ENCODE peak calls at places on chromosomes 4 and X, in eight cellular contexts. N is upper lobe of right lung; W is thoracic aorta; T is neural progenitor cell; Z is adrenal gland; K is naive thymus-derived CD4-positive, alpha-beta T cell; M is effector memory CD4-positive, alpha-beta T cell; P is testis. F is an unnamed sample.

GRCh38 chr4:168585168-168586091 is 88.6 kb downstream of the PALLD start:
- DNase-seq in T (peak; percentile 91), K (no peak), N (peak; percentile 76), M (no peak), P (peak; percentile 86), W (peak; percentile 71), Z (peak; percentile 77), F (peak; percentile 80)

GRCh38 chr4:124202106-124202505 is 510.4 kb downstream of the ANKRD50 start:
- DNase-seq in N (no peak), W (no peak), T (no peak), M (no peak), K (no peak), P (peak; percentile 57), Z (peak; percentile 11), F (peak; percentile 52)

GRCh38 chrX:45110494-45110893 is 90.2 kb downstream of the DIPK2B start:
- DNase-seq in Z (no peak), K (no peak), N (no peak), W (no peak), M (no peak), P (no peak), T (no peak), F (no peak)

GRCh38 chr4:168634276-168634802 is 137.5 kb downstream of the PALLD start:
- DNase-seq in P (no peak), T (peak; percentile 45), M (no peak), K (no peak), N (no peak), Z (no peak), W (no peak), F (no peak)

GRCh38 chr4:98739718-98740117 is 81.3 kb upstream of the TSPAN5 start:
- DNase-seq in P (no peak), T (no peak), K (no peak), W (no peak), M (no peak), Z (no peak), N (no peak), F (no peak)

GRCh38 chrX:53266175-53266574 is 15.2 kb downstream of the IQSEC2 start:
- DNase-seq in Z (no peak), T (no peak), W (no peak), M (no peak), K (no peak), P (no peak), N (no peak), F (no peak)

GRCh38 chrX:131477498-131477897 is 66.4 kb upstream of the OR13H1 start:
- DNase-seq in P (no peak), Z (no peak), K (no peak), M (no peak), W (no peak), T (peak; percentile 14), N (no peak), F (no peak)

GRCh38 chrX:51614353-51614752 is 4.4 kb downstream of the CENPVL3 start:
- DNase-seq in Z (no peak), W (no peak), T (peak; percentile 56), K (peak; percentile 4), N (no peak), M (no peak), P (no peak), F (no peak)

GRCh38 chr4:83358410-83358809 is 23.8 kb upstream of the HPSE start:
- DNase-seq in N (no peak), W (no peak), Z (no peak), M (no peak), P (no peak), K (no peak), T (no peak), F (no peak)

GRCh38 chrX:148371251-148371650 is 129.2 kb upstream of the AFF2 start:
- DNase-seq in T (no peak), W (no peak), P (no peak), Z (no peak), K (no peak), N (no peak), M (no peak), F (no peak)

GRCh38 chrX:28659269-28659668 is 72.0 kb downstream of the IL1RAPL1 start:
- DNase-seq in P (peak; percentile 28), T (no peak), W (no peak), N (no peak), M (no peak), Z (no peak), K (no peak), F (no peak)

GRCh38 chr4:123599920-123600394 is 203.4 kb downstream of the SPRY1 start:
- DNase-seq in P (peak; percentile 93), T (peak; percentile 62), Z (peak; percentile 76), K (peak; percentile 26), W (no peak), M (peak; percentile 38), N (peak; percentile 88), F (peak; percentile 38)

GRCh38 chr4:108072300-108072699 is 82.6 kb downstream of the HADH start:
- DNase-seq in K (peak; percentile 63), T (no peak), Z (no peak), M (peak; percentile 62), P (no peak), N (no peak), W (no peak), F (no peak)

GRCh38 chr4:7867701-7868429 is 71.8 kb downstream of the AFAP1 start:
- DNase-seq in M (no peak), K (no peak), Z (no peak), P (no peak), N (no peak), W (no peak), T (no peak), F (no peak)

GRCh38 chr4:73257242-73257994 is 1.2 kb downstream of the ANKRD17 start:
- DNase-seq in Z (peak; percentile 88), P (peak; percentile 91), M (peak; percentile 37), K (peak; percentile 53), T (peak; percentile 65), W (peak; percentile 51), N (peak; percentile 75), F (peak; percentile 71)

GRCh38 chr4:183289688-183290087 is 30.4 kb downstream of the CLDN22 start:
- DNase-seq in N (no peak), M (no peak), W (no peak), Z (no peak), T (no peak), K (no peak), P (no peak), F (no peak)

GRCh38 chr4:113613503-113613902 is 148.0 kb downstream of the CAMK2D start:
- DNase-seq in M (no peak), W (no peak), Z (no peak), P (no peak), K (no peak), T (no peak), N (no peak), F (no peak)

GRCh38 chrX:20221902-20222301 is 44.8 kb downstream of the RPS6KA3 start:
- DNase-seq in T (no peak), Z (no peak), N (no peak), P (no peak), W (no peak), M (no peak), K (no peak), F (no peak)

GRCh38 chrX:126509917-126510316 is 42.7 kb downstream of the DCAF12L1 start:
- DNase-seq in K (no peak), M (no peak), T (no peak), P (no peak), N (no peak), Z (no peak), W (no peak), F (no peak)

GRCh38 chr4:41256740-41257256 is at the start of gene UCHL1:
- DNase-seq in P (peak; percentile 84), M (no peak), T (peak; percentile 97), Z (peak; percentile 8), K (no peak), W (no peak), N (no peak), F (peak; percentile 68)

GRCh38 chr4:140239311-140239710 is 85.3 kb upstream of the MAML3 start:
- DNase-seq in K (no peak), P (no peak), N (no peak), T (no peak), Z (no peak), W (no peak), M (no peak), F (no peak)
- H3K4me1 ChIP-seq in K (no peaks in the 10 kb centered on the region), P (peaks cover 27% of the 10 kb centered on the region), N (peaks cover 41% of the 10 kb centered on the region), T (peaks cover 59% of the 10 kb centered on the region), Z (peaks cover 6% of the 10 kb centered on the region), W (peaks cover 44% of the 10 kb centered on the region), M (peaks cover 12% of the 10 kb centered on the region), F (peaks cover 7% of the 10 kb centered on the region)

GRCh38 chr4:2186133-2186864 is 55.6 kb downstream of the HAUS3 start:
- DNase-seq in T (peak; percentile 76), Z (no peak), K (no peak), N (no peak), P (no peak), W (no peak), M (no peak), F (no peak)
- H3K9me3 ChIP-seq in T (peaks cover 6% of the 10 kb centered on the region), Z (no peaks in the 10 kb centered on the region), K (peaks cover 15% of the 10 kb centered on the region), N (no peaks in the 10 kb centered on the region), P (no peaks in the 10 kb centered on the region), W (no peaks in the 10 kb centered on the region), M (no peaks in the 10 kb centered on the region), F (no peaks in the 10 kb centered on the region)

DNA sequence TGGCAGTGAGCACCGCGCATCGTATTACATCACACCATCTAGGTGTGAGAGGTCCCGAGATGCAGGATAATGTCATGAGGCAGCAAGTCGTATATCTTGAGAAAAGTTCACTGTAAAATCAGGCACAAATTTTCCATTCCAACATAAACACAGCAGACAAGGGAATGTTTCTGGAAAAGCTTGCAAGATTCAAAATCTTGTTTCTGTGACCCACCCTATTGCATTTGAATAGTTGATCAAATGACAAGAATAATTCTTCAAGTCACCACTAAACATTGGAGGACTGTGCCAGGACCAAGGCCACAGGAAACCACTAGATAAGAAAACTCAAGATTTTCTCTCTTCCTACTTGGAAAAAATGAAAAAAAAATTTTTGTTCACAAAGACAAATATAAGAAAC is 127.6 kb downstream of the LDB2 start:
- DNase-seq in P (no peak), T (no peak), K (no peak), N (no peak), Z (no peak), M (no peak), W (no peak), F (no peak)
- H3K4me1 ChIP-seq in P (no peaks in the 10 kb centered on the region), T (no peaks in the 10 kb centered on the region), K (no peaks in the 10 kb centered on the region), N (no peaks in the 10 kb centered on the region), Z (no peaks in the 10 kb centered on the region), M (no peaks in the 10 kb centered on the region), W (peaks cover 7% of the 10 kb centered on the region), F (no peaks in the 10 kb centered on the region)

GRCh38 chrX:151765026-151765425 is 30.5 kb downstream of the CNGA2 start:
- DNase-seq in T (no peak), Z (no peak), W (no peak), P (no peak), M (no peak), N (no peak), K (no peak), F (no peak)

GRCh38 chrX:151759041-151759440 is 24.5 kb downstream of the CNGA2 start:
- DNase-seq in K (no peak), W (no peak), M (no peak), P (no peak), Z (no peak), T (no peak), N (no peak), F (no peak)

GRCh38 chrX:151762802-151763201 is 28.3 kb downstream of the CNGA2 start:
- DNase-seq in P (no peak), M (no peak), Z (no peak), N (no peak), W (no peak), T (no peak), K (no peak), F (no peak)

DNA sequence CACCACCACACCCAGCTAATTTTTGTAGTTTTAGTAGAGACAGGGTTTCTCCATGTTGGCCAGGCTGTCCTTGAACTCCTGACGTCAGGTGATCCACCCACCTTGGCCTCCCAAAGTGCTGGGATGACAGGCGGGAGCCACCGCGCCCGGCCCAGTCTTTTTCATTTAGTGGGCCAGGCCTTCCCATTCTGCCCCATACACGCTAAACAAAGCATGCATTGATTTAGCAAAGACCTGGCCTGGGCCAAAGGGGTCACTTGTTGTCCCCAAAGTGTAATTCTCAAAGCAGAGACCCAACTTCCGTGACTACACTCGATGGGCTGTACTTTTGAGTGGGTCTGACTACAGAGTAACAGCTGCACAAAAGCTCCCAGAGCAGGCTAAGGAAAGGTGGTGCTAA is 29.2 kb downstream of the CNGA2 start:
- DNase-seq in M (no peak), P (no peak), Z (no peak), T (no peak), N (no peak), K (no peak), W (no peak), F (no peak)
- H3K9me3 ChIP-seq in M (no peaks in the 10 kb centered on the region), P (no peaks in the 10 kb centered on the region), Z (no peaks in the 10 kb centered on the region), T (no peaks in the 10 kb centered on the region), N (no peaks in the 10 kb centered on the region), K (no peaks in the 10 kb centered on the region), W (no peaks in the 10 kb centered on the region), F (no peaks in the 10 kb centered on the region)